ENCODE peak calls at places on chromosome 3, in nine cellular contexts. S, A, Z, Q, N, G, W, H and F are unnamed samples.

GRCh38 chr3:55405436-55405835 is 81.7 kb downstream of the WNT5A start:
- DNase-seq in S (peak; percentile 13), A (no peak), Z (peak; percentile 2), Q (peak; percentile 24), N (no peak), G (no peak), W (no peak), H (no peak), F (no peak)

GRCh38 chr3:173411288-173412064 is 13.9 kb downstream of the NLGN1 start:
- DNase-seq in S (peak; percentile 11), A (peak; percentile 9), Z (peak; percentile 37), Q (peak; percentile 4), N (no peak), G (peak; percentile 29), W (no peak), H (no peak), F (no peak)

GRCh38 chr3:128496602-128497304 is 3.8 kb upstream of the GATA2 start:
- DNase-seq in S (no peak), A (no peak), Z (peak; percentile 73), Q (peak; percentile 67), N (no peak), G (no peak), W (no peak), H (no peak), F (peak; percentile 22)

GRCh38 chr3:46914849-46915248 is 37.3 kb downstream of the PTH1R start:
- DNase-seq in S (no peak), A (no peak), Z (no peak), Q (no peak), N (no peak), G (no peak), W (no peak), H (no peak), F (no peak)

GRCh38 chr3:141959531-141959920 is 83.1 kb downstream of the ATP1B3 start:
- DNase-seq in S (no peak), A (peak; percentile 15), Z (no peak), Q (no peak), N (no peak), G (no peak), W (no peak), H (no peak), F (no peak)

GRCh38 chr3:40191251-40191650 is 118.3 kb upstream of the EIF1B start:
- DNase-seq in S (no peak), A (no peak), Z (no peak), Q (no peak), N (no peak), G (no peak), W (no peak), H (no peak), F (no peak)

GRCh38 chr3:62051506-62051905 is 321.8 kb downstream of the FEZF2 start:
- DNase-seq in S (peak; percentile 7), A (peak; percentile 16), Z (peak; percentile 13), Q (peak; percentile 15), N (no peak), G (no peak), W (peak; percentile 58), H (peak; percentile 47), F (peak; percentile 27)

GRCh38 chr3:111768571-111769100 is 90.4 kb upstream of the PHLDB2 start:
- DNase-seq in S (peak; percentile 81), A (peak; percentile 50), Z (no peak), Q (no peak), N (no peak), G (no peak), W (peak; percentile 34), H (no peak), F (no peak)

GRCh38 chr3:197336348-197336747 is 37.9 kb upstream of the DLG1 start:
- DNase-seq in S (no peak), A (no peak), Z (no peak), Q (no peak), N (no peak), G (no peak), W (no peak), H (no peak), F (no peak)

GRCh38 chr3:54283470-54283869 is 161.1 kb downstream of the CACNA2D3 start:
- DNase-seq in S (no peak), A (no peak), Z (no peak), Q (no peak), N (no peak), G (no peak), W (no peak), H (no peak), F (no peak)

GRCh38 chr3:187813198-187813597 is 67.9 kb upstream of the BCL6 start:
- DNase-seq in S (no peak), A (no peak), Z (no peak), Q (no peak), N (no peak), G (no peak), W (no peak), H (no peak), F (no peak)

GRCh38 chr3:106013971-106014370 is 145.2 kb upstream of the CBLB start:
- DNase-seq in S (peak; percentile 35), A (no peak), Z (no peak), Q (peak; percentile 13), N (no peak), G (no peak), W (no peak), H (no peak), F (no peak)

GRCh38 chr3:150411971-150412370 is 3.9 kb downstream of the TSC22D2 start:
- DNase-seq in S (no peak), A (no peak), Z (no peak), Q (no peak), N (no peak), G (no peak), W (no peak), H (no peak), F (no peak)

GRCh38 chr3:189988322-189988721 is 132.4 kb downstream of the P3H2 start:
- DNase-seq in S (no peak), A (no peak), Z (no peak), Q (no peak), N (no peak), G (no peak), W (no peak), H (no peak), F (no peak)

GRCh38 chr3:171455603-171456550 is 4.3 kb downstream of the TNIK start:
- DNase-seq in S (no peak), A (no peak), Z (no peak), Q (no peak), N (no peak), G (no peak), W (no peak), H (no peak), F (no peak)

GRCh38 chr3:159867372-159867771 is 121.3 kb upstream of the IL12A start:
- DNase-seq in S (no peak), A (no peak), Z (no peak), Q (no peak), N (no peak), G (no peak), W (no peak), H (no peak), F (no peak)

GRCh38 chr3:159865042-159865579 is 123.5 kb upstream of the IL12A start:
- DNase-seq in S (peak; percentile 55), A (no peak), Z (no peak), Q (no peak), N (no peak), G (no peak), W (no peak), H (no peak), F (no peak)

GRCh38 chr3:159870723-159871122 is 117.9 kb upstream of the IL12A start:
- DNase-seq in S (no peak), A (no peak), Z (no peak), Q (no peak), N (no peak), G (no peak), W (no peak), H (no peak), F (no peak)

GRCh38 chr3:159861369-159861987 is 127.2 kb upstream of the IL12A start:
- DNase-seq in S (no peak), A (no peak), Z (no peak), Q (no peak), N (no peak), G (no peak), W (no peak), H (no peak), F (no peak)

GRCh38 chr3:159866201-159866746 is 122.4 kb upstream of the IL12A start:
- DNase-seq in S (no peak), A (no peak), Z (no peak), Q (no peak), N (no peak), G (no peak), W (no peak), H (no peak), F (no peak)
- TF ChIP-seq EP300 in S (no peak), A (no peak), Z (peak; percentile 66), Q (no peak), N (no peak), G (no peak), W (no peak), H (no peak), F (no peak)

DNA sequence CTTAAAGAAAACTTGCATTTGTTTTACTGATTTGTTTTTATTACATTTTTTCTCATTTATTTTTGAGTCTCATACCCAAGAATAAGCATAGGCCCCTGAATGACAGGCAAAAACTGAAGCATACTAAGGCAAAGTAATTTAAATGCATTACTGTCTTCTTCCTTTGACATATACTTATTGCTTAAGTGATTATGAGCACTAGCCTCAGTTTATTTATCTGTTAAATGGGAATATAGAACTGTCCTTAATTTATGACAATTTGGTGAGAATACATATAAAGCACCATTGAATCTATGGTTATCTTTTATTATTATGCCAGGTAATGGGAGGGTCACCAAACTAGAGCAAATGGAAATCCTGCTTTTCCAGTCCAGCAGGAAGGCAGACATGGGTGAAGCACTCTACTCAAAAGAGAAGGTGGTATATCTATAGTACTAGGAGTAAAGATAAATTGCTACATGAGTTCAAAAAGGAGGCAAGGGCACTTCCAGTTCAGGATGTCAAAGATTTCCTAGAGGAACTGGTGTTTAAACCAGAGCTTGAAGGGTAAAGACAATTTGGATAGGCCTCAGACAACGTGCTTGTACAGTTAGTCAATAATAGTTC is 435.0 kb downstream of the FOXP1 start:
- DNase-seq in S (no peak), A (no peak), Z (no peak), Q (no peak), N (no peak), G (no peak), W (no peak), H (no peak), F (no peak)
- TF ChIP-seq EP300 in S (no peak), A (no peak), Z (no peak), Q (no peak), N (no peak), G (no peak), W (no peak), H (no peak), F (no peak)

DNA sequence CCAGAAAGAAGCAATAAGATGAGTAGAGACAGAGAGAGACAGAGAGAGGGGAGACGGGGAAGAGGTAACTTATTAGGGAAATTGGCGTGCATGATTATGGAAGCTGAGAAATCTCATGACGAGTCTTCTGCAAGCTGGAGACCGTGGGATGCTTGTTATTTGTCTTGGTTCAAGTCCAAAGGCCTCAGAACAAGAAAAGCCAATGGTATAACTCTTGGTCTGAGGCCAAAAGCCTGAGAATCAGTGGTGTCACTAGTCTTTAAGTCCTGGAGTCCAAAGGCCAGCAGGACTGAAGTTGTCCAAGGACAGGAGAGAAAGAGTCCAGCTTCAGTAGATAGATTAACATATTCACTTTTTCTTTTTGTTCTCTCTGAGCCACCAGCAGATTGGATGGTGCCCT is 613.6 kb downstream of the CADM2 start:
- DNase-seq in S (no peak), A (no peak), Z (no peak), Q (no peak), N (no peak), G (no peak), W (no peak), H (no peak), F (no peak)
- TF ChIP-seq EP300 in S (no peak), A (no peak), Z (no peak), Q (no peak), N (no peak), G (no peak), W (no peak), H (no peak), F (no peak)

GRCh38 chr3:114624676-114625181 is 330.9 kb downstream of the TIGIT start:
- DNase-seq in S (peak; percentile 92), A (peak; percentile 87), Z (peak; percentile 4), Q (peak; percentile 11), N (peak; percentile 89), G (peak; percentile 95), W (peak; percentile 65), H (peak; percentile 74), F (peak; percentile 87)
- TF ChIP-seq EP300 in S (no peak), A (peak; percentile 56), Z (peak; percentile 63), Q (no peak), N (no peak), G (no peak), W (peak; percentile 75), H (no peak), F (no peak)